ENCODE peak calls at places on chromosome 18, in four cellular contexts. One of them, this sample, is unnamed.
A peak's percentile ranks its signal among the peaks of the same experiment; 100 is the strongest.

GRCh38 chr18:70368903-70369302 is 80.1 kb downstream of the SOCS6 start:
- DNase-seq in sigmoid colon: no peak
- DNase-seq in suprapubic skin: no peak
- DNase-seq in transverse colon: no peak
- DNase-seq in this sample: no peak

GRCh38 chr18:48605408-48605845 is 66.6 kb downstream of the CTIF start:
- DNase-seq in suprapubic skin: no peak
- DNase-seq in transverse colon: no peak
- DNase-seq in sigmoid colon: no peak
- DNase-seq in this sample: no peak

GRCh38 chr18:47930086-47930843 is at the start of gene SMAD2:
- DNase-seq in suprapubic skin: peak; percentile 92
- DNase-seq in sigmoid colon: peak; percentile 93
- DNase-seq in transverse colon: peak; percentile 88
- DNase-seq in this sample: peak; percentile 92

GRCh38 chr18:8977701-8978100 is 124.8 kb upstream of the NDUFV2 start:
- DNase-seq in sigmoid colon: no peak
- DNase-seq in suprapubic skin: no peak
- DNase-seq in transverse colon: no peak
- DNase-seq in this sample: no peak

GRCh38 chr18:55587341-55588000 is 521 bp downstream of the TCF4 start:
- DNase-seq in transverse colon: no peak
- DNase-seq in sigmoid colon: no peak
- DNase-seq in suprapubic skin: no peak
- DNase-seq in this sample: no peak

GRCh38 chr18:39773656-39774055 is 2181.4 kb upstream of the PIK3C3 start:
- DNase-seq in suprapubic skin: no peak
- DNase-seq in sigmoid colon: no peak
- DNase-seq in transverse colon: no peak
- DNase-seq in this sample: no peak

GRCh38 chr18:79982736-79983135 is 5.6 kb downstream of the TXNL4A start:
- DNase-seq in transverse colon: no peak
- DNase-seq in suprapubic skin: no peak
- DNase-seq in sigmoid colon: no peak
- DNase-seq in this sample: no peak

GRCh38 chr18:27863780-27864430 is 313.0 kb downstream of the CDH2 start:
- DNase-seq in sigmoid colon: no peak
- DNase-seq in transverse colon: no peak
- DNase-seq in suprapubic skin: no peak
- DNase-seq in this sample: no peak

GRCh38 chr18:53991202-53991601 is 233.3 kb downstream of the MBD2 start:
- DNase-seq in sigmoid colon: no peak
- DNase-seq in suprapubic skin: no peak
- DNase-seq in transverse colon: no peak
- DNase-seq in this sample: no peak

GRCh38 chr18:9103488-9103887 is 989 bp downstream of the NDUFV2 start:
- DNase-seq in sigmoid colon: no peak
- DNase-seq in suprapubic skin: no peak
- DNase-seq in transverse colon: no peak
- DNase-seq in this sample: no peak

GRCh38 chr18:14963246-14963645 is 215.3 kb downstream of the ANKRD30B start:
- DNase-seq in suprapubic skin: peak; percentile 54
- DNase-seq in transverse colon: no peak
- DNase-seq in sigmoid colon: no peak
- DNase-seq in this sample: peak; percentile 60

GRCh38 chr18:5984245-5984644 is 88.9 kb upstream of the TMEM200C start:
- DNase-seq in sigmoid colon: no peak
- DNase-seq in suprapubic skin: no peak
- DNase-seq in transverse colon: no peak
- DNase-seq in this sample: no peak

GRCh38 chr18:76621782-76622495 is 126.9 kb upstream of the ZNF516 start:
- DNase-seq in transverse colon: no peak
- DNase-seq in suprapubic skin: no peak
- DNase-seq in sigmoid colon: no peak
- DNase-seq in this sample: no peak

GRCh38 chr18:80198994-80199748 is 48.1 kb downstream of the PARD6G start:
- DNase-seq in sigmoid colon: no peak
- DNase-seq in transverse colon: no peak
- DNase-seq in suprapubic skin: no peak
- DNase-seq in this sample: peak; percentile 22

GRCh38 chr18:48929951-48930713 is 20.6 kb downstream of the SMAD7 start:
- DNase-seq in suprapubic skin: no peak
- DNase-seq in transverse colon: peak; percentile 88
- DNase-seq in sigmoid colon: peak; percentile 84
- DNase-seq in this sample: no peak

GRCh38 chr18:9971313-9971920 is 57.6 kb downstream of the VAPA start:
- DNase-seq in transverse colon: peak; percentile 78
- DNase-seq in suprapubic skin: no peak
- DNase-seq in sigmoid colon: peak; percentile 87
- DNase-seq in this sample: no peak

GRCh38 chr18:499351-500229 is 911 bp downstream of the COLEC12 start:
- DNase-seq in suprapubic skin: no peak
- DNase-seq in transverse colon: no peak
- DNase-seq in sigmoid colon: peak; percentile 65
- DNase-seq in this sample: no peak

GRCh38 chr18:71398530-71398929 is 1109.7 kb downstream of the SOCS6 start:
- DNase-seq in sigmoid colon: no peak
- DNase-seq in transverse colon: no peak
- DNase-seq in suprapubic skin: no peak
- DNase-seq in this sample: no peak

GRCh38 chr18:42156266-42156665 is 201.2 kb downstream of the PIK3C3 start:
- DNase-seq in suprapubic skin: no peak
- DNase-seq in sigmoid colon: no peak
- DNase-seq in transverse colon: no peak
- DNase-seq in this sample: no peak

GRCh38 chr18:65751145-65752085 is 603 bp downstream of the CDH7 start:
- DNase-seq in suprapubic skin: no peak
- DNase-seq in transverse colon: no peak
- DNase-seq in sigmoid colon: no peak
- DNase-seq in this sample: no peak

GRCh38 chr18:13465476-13465875 is 246.9 kb downstream of the LDLRAD4 start:
- DNase-seq in transverse colon: no peak
- DNase-seq in sigmoid colon: no peak
- DNase-seq in suprapubic skin: peak; percentile 47
- DNase-seq in this sample: no peak

GRCh38 chr18:25233582-25234362 is 118.2 kb downstream of the ZNF521 start:
- DNase-seq in suprapubic skin: no peak
- DNase-seq in transverse colon: no peak
- DNase-seq in sigmoid colon: no peak
- DNase-seq in this sample: no peak
- TF ChIP-seq POLR2AphosphoS5 in suprapubic skin: no peak
- TF ChIP-seq POLR2AphosphoS5 in transverse colon: no peak
- TF ChIP-seq POLR2AphosphoS5 in sigmoid colon: peak; percentile 44
- TF ChIP-seq POLR2AphosphoS5 in this sample: no peak

GRCh38 chr18:61189376-61189775 is 143.9 kb upstream of the CDH20 start:
- DNase-seq in suprapubic skin: no peak
- DNase-seq in sigmoid colon: no peak
- DNase-seq in transverse colon: no peak
- DNase-seq in this sample: no peak

GRCh38 chr18:61187971-61188370 is 145.3 kb upstream of the CDH20 start:
- DNase-seq in sigmoid colon: no peak
- DNase-seq in suprapubic skin: no peak
- DNase-seq in transverse colon: no peak
- DNase-seq in this sample: no peak

GRCh38 chr18:61183798-61184197 is 149.4 kb upstream of the CDH20 start:
- DNase-seq in sigmoid colon: no peak
- DNase-seq in transverse colon: no peak
- DNase-seq in suprapubic skin: no peak
- DNase-seq in this sample: no peak
- TF ChIP-seq POLR2AphosphoS5 in sigmoid colon: no peak
- TF ChIP-seq POLR2AphosphoS5 in transverse colon: no peak
- TF ChIP-seq POLR2AphosphoS5 in suprapubic skin: no peak
- TF ChIP-seq POLR2AphosphoS5 in this sample: no peak

GRCh38 chr18:29512761-29513160 is 1335.8 kb upstream of the CDH2 start:
- DNase-seq in suprapubic skin: no peak
- DNase-seq in sigmoid colon: no peak
- DNase-seq in transverse colon: no peak
- DNase-seq in this sample: no peak

DNA sequence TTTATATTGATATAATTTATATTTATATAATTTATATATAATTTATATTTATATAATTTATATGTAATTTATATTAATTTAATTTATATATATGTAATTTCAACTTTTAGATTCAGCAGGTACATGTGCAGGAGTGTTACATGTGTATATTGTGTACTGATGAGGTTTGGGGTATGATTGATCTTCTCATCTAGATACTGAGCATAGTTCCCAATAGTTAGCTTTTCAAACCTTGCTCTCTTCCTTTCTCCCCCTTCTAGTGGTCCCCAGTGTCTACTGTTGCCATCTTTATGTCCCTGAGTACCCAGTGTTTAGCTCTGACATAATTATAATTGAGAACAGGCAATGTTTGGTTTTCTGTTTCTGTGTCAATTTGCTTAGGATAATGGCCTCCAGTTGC is 1335.3 kb upstream of the CDH2 start:
- DNase-seq in transverse colon: no peak
- DNase-seq in sigmoid colon: no peak
- DNase-seq in suprapubic skin: no peak
- DNase-seq in this sample: no peak
- TF ChIP-seq POLR2AphosphoS5 in transverse colon: no peak
- TF ChIP-seq POLR2AphosphoS5 in sigmoid colon: no peak
- TF ChIP-seq POLR2AphosphoS5 in suprapubic skin: no peak
- TF ChIP-seq POLR2AphosphoS5 in this sample: no peak

GRCh38 chr18:23916338-23916737 is 98.2 kb upstream of the TTC39C start:
- DNase-seq in suprapubic skin: no peak
- DNase-seq in sigmoid colon: no peak
- DNase-seq in transverse colon: no peak
- DNase-seq in this sample: no peak
- TF ChIP-seq POLR2AphosphoS5 in suprapubic skin: no peak
- TF ChIP-seq POLR2AphosphoS5 in sigmoid colon: no peak
- TF ChIP-seq POLR2AphosphoS5 in transverse colon: no peak
- TF ChIP-seq POLR2AphosphoS5 in this sample: no peak

DNA sequence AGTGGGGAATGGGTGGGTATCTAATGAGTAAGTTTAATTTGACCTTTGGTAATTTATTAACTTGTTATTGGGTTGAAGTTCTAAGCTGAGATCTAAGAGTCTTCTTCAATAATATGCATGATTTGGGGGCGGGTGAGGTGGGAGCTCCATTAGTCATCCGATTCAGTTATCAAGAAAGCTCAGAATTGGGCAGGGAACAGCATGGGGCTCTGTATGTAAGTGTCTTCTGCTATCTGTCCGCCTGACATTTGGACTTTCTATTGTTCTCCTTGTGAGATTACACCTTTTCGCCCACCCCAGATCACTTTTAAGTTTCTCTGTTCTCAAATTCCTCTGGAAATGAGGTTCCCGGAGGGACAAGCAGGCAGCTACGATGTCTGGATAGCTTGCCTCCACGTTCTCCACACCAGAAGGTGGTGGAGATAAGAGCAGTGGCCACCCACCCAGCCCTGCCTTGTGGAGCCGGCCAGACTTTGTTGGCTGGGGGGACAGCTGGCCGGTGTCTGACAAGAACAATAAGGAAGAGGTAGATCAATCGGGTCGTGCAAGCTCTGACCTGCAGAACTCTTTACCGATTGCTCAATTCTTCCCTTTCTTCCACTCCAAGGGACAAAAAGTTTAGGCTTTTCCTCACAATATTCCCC is 75.5 kb upstream of the GATA6 start:
- DNase-seq in sigmoid colon: no peak
- DNase-seq in suprapubic skin: no peak
- DNase-seq in transverse colon: peak; percentile 40
- DNase-seq in this sample: no peak
- TF ChIP-seq POLR2AphosphoS5 in sigmoid colon: no peak
- TF ChIP-seq POLR2AphosphoS5 in suprapubic skin: no peak
- TF ChIP-seq POLR2AphosphoS5 in transverse colon: no peak
- TF ChIP-seq POLR2AphosphoS5 in this sample: no peak

DNA sequence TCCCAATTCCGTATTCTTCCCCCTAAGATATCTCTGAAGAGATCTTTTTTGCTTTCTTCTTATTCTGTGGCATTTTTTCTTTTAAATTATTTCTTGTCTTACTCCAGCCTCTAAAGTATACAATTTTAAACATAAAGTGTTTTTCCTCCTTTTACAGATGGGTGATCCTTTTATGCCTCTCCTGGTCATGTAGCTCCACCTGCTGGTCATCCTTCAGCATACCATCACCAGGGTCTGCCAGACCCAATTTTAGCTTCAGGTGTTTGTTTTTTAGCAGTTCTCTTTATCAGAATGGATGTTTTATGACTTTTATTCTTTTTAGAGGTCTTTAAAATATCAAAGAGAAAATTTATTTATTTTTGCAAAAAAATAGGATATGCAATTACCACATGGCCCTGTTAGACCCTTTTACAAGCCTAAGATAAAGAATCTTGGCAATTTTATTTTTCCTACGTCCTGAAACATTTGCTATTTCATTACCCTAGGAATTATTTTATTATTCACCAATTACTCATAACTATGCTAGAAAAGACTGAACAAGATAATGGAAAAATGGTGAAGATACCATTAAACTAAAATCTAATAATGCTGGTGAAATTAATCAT is 55.4 kb downstream of the PIGN start:
- DNase-seq in sigmoid colon: peak; percentile 69
- DNase-seq in transverse colon: peak; percentile 52
- DNase-seq in suprapubic skin: no peak
- DNase-seq in this sample: no peak
- TF ChIP-seq POLR2AphosphoS5 in sigmoid colon: no peak
- TF ChIP-seq POLR2AphosphoS5 in transverse colon: no peak
- TF ChIP-seq POLR2AphosphoS5 in suprapubic skin: no peak
- TF ChIP-seq POLR2AphosphoS5 in this sample: no peak

GRCh38 chr18:63376493-63377053 is 9.6 kb upstream of the KDSR start:
- DNase-seq in transverse colon: no peak
- DNase-seq in suprapubic skin: no peak
- DNase-seq in sigmoid colon: no peak
- DNase-seq in this sample: no peak

GRCh38 chr18:63378919-63379638 is 12.1 kb upstream of the KDSR start:
- DNase-seq in suprapubic skin: no peak
- DNase-seq in sigmoid colon: no peak
- DNase-seq in transverse colon: no peak
- DNase-seq in this sample: no peak

GRCh38 chr18:63379639-63379962 is 12.6 kb upstream of the KDSR start:
- DNase-seq in sigmoid colon: no peak
- DNase-seq in suprapubic skin: no peak
- DNase-seq in transverse colon: no peak
- DNase-seq in this sample: no peak

GRCh38 chr18:63374520-63374919 is 7.5 kb upstream of the KDSR start:
- DNase-seq in transverse colon: no peak
- DNase-seq in sigmoid colon: no peak
- DNase-seq in suprapubic skin: no peak
- DNase-seq in this sample: no peak

DNA sequence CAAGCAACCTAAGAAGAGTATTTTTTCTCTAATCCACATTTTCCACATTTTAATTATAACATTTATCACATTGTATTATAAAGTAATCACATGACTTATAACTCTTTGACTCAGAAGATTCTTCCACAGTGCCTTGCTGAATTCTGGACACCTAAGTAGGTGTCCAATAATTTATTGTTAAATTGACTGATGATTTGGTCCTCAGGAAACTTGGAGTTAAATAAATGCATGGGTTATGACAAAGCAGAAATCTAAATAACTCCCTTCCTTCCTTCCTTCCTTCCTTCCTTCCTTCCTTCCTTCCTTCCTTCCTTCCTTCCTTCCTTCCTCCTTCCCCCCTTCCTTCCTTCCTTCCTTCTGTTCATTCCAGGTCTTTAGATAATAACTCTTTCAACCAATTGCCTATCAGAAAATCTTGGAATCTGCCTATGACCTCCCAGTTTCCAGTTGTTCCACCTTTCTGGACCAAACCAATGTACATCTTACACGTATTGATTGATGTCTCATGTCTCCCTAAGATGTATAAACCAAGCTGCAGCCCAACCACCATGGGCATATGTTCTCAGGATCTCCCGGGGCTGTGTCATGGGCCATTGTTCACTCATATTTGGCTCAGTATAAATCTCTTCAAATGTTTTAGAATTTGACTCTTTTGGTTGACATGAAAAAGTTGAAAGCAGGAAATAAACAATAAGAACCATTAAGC is 10.4 kb upstream of the KDSR start:
- DNase-seq in transverse colon: no peak
- DNase-seq in suprapubic skin: no peak
- DNase-seq in sigmoid colon: no peak
- DNase-seq in this sample: no peak
- TF ChIP-seq POLR2AphosphoS5 in transverse colon: no peak
- TF ChIP-seq POLR2AphosphoS5 in suprapubic skin: no peak
- TF ChIP-seq POLR2AphosphoS5 in sigmoid colon: no peak
- TF ChIP-seq POLR2AphosphoS5 in this sample: no peak

This sample was measured in vagina.